ENCODE peak calls at places on chromosomes 5 and 9, in eight cellular contexts. V is retinal pigment epithelial cell; Z is A549; G is GM12865; R is BE2C; X is adrenal gland; D is CD4-positive, alpha-beta T cell; H is suprapubic skin. I is an unnamed sample.

GRCh38 chr5:109938453-109938852 is 248.7 kb downstream of the MAN2A1 start:
- DNase-seq in Z (no peak), D (no peak), G (no peak), H (no peak), X (no peak), V (no peak), R (no peak), I (no peak)

GRCh38 chr9:114271556-114272510 is 51.1 kb upstream of the ORM1 start:
- DNase-seq in R (peak; percentile 69), D (no peak), V (no peak), H (peak; percentile 62), Z (peak; percentile 42), X (no peak), G (no peak), I (no peak)

GRCh38 chr9:33024126-33024965 is 727 bp upstream of the DNAJA1 start:
- DNase-seq in Z (peak; percentile 35), G (peak; percentile 71), V (no peak), D (no peak), H (no peak), R (peak; percentile 31), X (no peak), I (no peak)

GRCh38 chr5:2805080-2805479 is 53.6 kb upstream of the IRX2 start:
- DNase-seq in V (no peak), Z (no peak), X (no peak), D (no peak), H (no peak), G (no peak), R (no peak), I (no peak)

GRCh38 chr5:89309268-89309667 is 426.3 kb upstream of the MEF2C start:
- DNase-seq in R (no peak), H (no peak), Z (no peak), G (peak; percentile 63), X (no peak), D (no peak), V (no peak), I (no peak)

GRCh38 chr9:86816868-86817267 is 130.4 kb downstream of the GAS1 start:
- DNase-seq in D (no peak), V (no peak), X (no peak), R (no peak), G (no peak), Z (no peak), H (no peak), I (no peak)

GRCh38 chr9:4038182-4038723 is 261.6 kb downstream of the GLIS3 start:
- DNase-seq in G (no peak), X (no peak), R (no peak), H (no peak), D (no peak), Z (no peak), V (peak; percentile 92), I (no peak)

GRCh38 chr5:11724947-11725346 is 179.3 kb downstream of the CTNND2 start:
- DNase-seq in D (no peak), V (no peak), G (no peak), Z (no peak), H (no peak), R (no peak), X (no peak), I (no peak)

GRCh38 chr9:127418037-127418471 is 6.1 kb upstream of the ZNF79 start:
- DNase-seq in G (peak; percentile 36), V (no peak), H (no peak), Z (peak; percentile 61), D (peak; percentile 50), X (no peak), R (peak; percentile 70), I (no peak)

GRCh38 chr5:64900618-64901017 is 131.9 kb downstream of the CWC27 start:
- DNase-seq in D (no peak), Z (peak; percentile 6), V (no peak), H (no peak), G (no peak), X (no peak), R (no peak), I (no peak)

GRCh38 chr9:100375677-100376076 is 22.9 kb upstream of the TEX10 start:
- DNase-seq in V (no peak), Z (no peak), H (no peak), G (no peak), D (no peak), X (no peak), R (no peak), I (no peak)

GRCh38 chr9:83934569-83935275 is 13.5 kb upstream of the KIF27 start:
- DNase-seq in G (no peak), V (no peak), Z (peak; percentile 26), X (no peak), R (no peak), H (no peak), D (no peak), I (no peak)

GRCh38 chr9:103364753-103365152 is 369.6 kb downstream of the CYLC2 start:
- DNase-seq in D (no peak), V (peak; percentile 66), H (no peak), X (no peak), R (no peak), G (no peak), Z (peak; percentile 18), I (no peak)

GRCh38 chr5:149886060-149886459 is 58.5 kb downstream of the PDE6A start:
- DNase-seq in D (no peak), H (no peak), Z (no peak), X (peak; percentile 50), V (no peak), R (no peak), G (no peak), I (no peak)

GRCh38 chr9:21681641-21682040 is 120.8 kb upstream of the MTAP start:
- DNase-seq in X (no peak), V (peak; percentile 62), H (no peak), Z (peak; percentile 81), R (no peak), D (no peak), G (no peak), I (no peak)

GRCh38 chr5:133909584-133909983 is 58.8 kb downstream of the C5orf15 start:
- DNase-seq in D (no peak), H (no peak), X (no peak), V (no peak), R (no peak), G (no peak), Z (no peak), I (no peak)

GRCh38 chr5:133913413-133914155 is 54.8 kb downstream of the C5orf15 start:
- DNase-seq in X (no peak), D (no peak), H (no peak), R (no peak), G (no peak), Z (no peak), V (no peak), I (no peak)

GRCh38 chr5:133907075-133907474 is 61.4 kb downstream of the C5orf15 start:
- DNase-seq in G (no peak), R (peak; percentile 94), V (no peak), X (no peak), Z (no peak), H (no peak), D (no peak), I (no peak)

GRCh38 chr5:133912951-133913350 is 55.5 kb downstream of the C5orf15 start:
- DNase-seq in H (no peak), G (no peak), X (no peak), Z (no peak), D (no peak), V (no peak), R (peak; percentile 79), I (no peak)

DNA sequence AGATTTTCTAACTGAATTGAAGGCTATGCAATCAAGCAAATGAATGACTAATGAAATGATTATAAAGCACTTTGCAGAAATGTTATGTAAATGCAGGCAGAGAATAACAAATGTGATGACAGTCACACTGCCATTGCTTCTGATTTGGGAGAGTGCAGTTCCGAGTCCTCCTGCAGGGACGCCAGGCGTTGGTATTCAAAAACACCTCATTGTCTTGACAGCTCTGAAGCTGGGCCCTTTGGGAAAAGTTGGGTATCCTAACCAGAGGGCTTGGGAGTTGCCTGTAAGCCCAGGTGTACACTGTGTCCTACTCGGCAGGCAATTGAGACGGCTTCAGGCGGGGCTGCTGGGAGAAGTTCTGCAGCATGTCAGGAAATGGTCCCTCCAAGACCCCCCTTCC is 57.8 kb downstream of the C5orf15 start:
- DNase-seq in H (no peak), X (no peak), G (no peak), D (no peak), V (no peak), R (no peak), Z (no peak), I (no peak)
- TF ChIP-seq CTCF in H (no peak), X (no peak), G (no peak), D (no peak), V (no peak), R (no peak), Z (no peak), I (no peak)

DNA sequence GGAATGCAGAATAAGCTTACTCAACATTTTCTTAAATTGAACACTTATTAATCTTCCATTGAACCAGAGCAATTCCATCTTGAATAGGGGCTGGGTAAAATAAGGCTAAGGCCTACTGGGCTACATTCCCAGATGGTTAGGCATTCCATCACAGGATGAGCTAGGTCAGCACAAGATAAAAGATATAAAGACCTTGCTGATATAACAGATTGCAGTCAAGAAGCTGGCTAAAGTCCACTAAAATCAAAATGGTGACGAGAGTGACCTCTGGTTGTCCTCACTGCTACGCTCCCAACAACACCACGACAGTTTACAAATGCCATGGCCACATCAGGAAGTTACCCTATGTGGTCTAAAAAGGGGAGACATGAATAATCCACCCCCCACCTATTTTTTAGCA is 156.1 kb downstream of the NXNL2 start:
- DNase-seq in X (peak; percentile 43), G (no peak), D (no peak), H (no peak), R (no peak), V (no peak), Z (no peak), I (no peak)
- TF ChIP-seq CTCF in X (no peak), G (no peak), D (no peak), H (no peak), R (no peak), V (no peak), Z (no peak), I (no peak)

GRCh38 chr9:109972026-109973005 is 192.3 kb downstream of the PALM2AKAP2 start:
- DNase-seq in Z (no peak), H (no peak), V (no peak), D (no peak), X (no peak), R (no peak), G (peak; percentile 84), I (no peak)
- TF ChIP-seq CTCF in Z (no peak), H (no peak), V (peak; percentile 15), D (no peak), X (no peak), R (no peak), G (peak; percentile 53), I (no peak)

DNA sequence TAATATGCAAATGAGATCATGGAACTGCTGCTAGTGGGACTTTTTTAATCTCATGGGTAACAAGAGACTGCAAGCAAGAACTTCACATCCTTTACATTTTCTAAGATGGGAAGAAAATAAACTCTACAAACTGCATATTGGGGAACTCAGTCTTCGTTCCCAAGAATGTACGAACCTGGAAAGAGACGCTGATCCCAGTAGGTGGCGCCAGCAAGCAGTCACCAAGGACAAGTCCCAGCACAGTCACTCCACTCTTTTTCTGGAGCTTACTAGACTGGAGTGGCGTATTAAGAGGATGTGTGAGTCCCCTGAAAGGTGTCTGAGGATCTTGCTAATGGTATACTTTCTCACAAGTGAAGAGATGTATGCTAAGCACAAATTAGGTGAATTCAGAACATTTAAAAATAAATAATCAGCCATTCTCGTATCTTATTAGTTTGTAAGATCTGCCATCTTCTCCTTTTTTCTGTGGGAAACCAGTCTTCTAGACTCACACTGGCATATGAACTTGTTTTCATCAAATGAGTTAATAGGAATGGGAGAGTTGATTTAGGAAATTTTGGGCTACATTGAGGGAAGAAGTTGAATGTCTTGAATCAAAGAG is 16.0 kb upstream of the PUM3 start:
- DNase-seq in R (peak; percentile 77), X (peak; percentile 61), G (peak; percentile 64), Z (peak; percentile 73), H (no peak), V (no peak), D (peak; percentile 49), I (no peak)
- TF ChIP-seq CTCF in R (peak; percentile 95), X (peak; percentile 54), G (peak; percentile 83), Z (peak; percentile 79), H (no peak), V (peak; percentile 96), D (peak; percentile 74), I (peak; percentile 86)

I was measured in osteocyte.